ENCODE peak calls at places on chromosomes 13 and 19, in nine cellular contexts. One of them, this sample, is unnamed.

GRCh38 chr13:102724923-102725322 is 30.1 kb upstream of the METTL21C start:
- DNase-seq in H54: no peak
- DNase-seq in foreskin keratinocyte: peak
- DNase-seq in HCEC 1CT: peak
- DNase-seq in dorsolateral prefrontal cortex: no peak
- DNase-seq in AG04449: peak
- DNase-seq in Calu3: peak
- DNase-seq in stomach: no peak
- DNase-seq in left ventricle myocardium superior: no peak
- DNase-seq in this sample: no peak

GRCh38 chr13:80558074-80558473 is 217.1 kb upstream of the SPRY2 start:
- DNase-seq in stomach: no peak
- DNase-seq in dorsolateral prefrontal cortex: no peak
- DNase-seq in AG04449: no peak
- DNase-seq in Calu3: no peak
- DNase-seq in HCEC 1CT: no peak
- DNase-seq in foreskin keratinocyte: no peak
- DNase-seq in H54: no peak
- DNase-seq in left ventricle myocardium superior: no peak
- DNase-seq in this sample: peak

GRCh38 chr19:33798701-33799111 is 2.0 kb downstream of the KCTD15 start:
- DNase-seq in H54: no peak
- DNase-seq in foreskin keratinocyte: peak
- DNase-seq in left ventricle myocardium superior: no peak
- DNase-seq in HCEC 1CT: no peak
- DNase-seq in AG04449: no peak
- DNase-seq in dorsolateral prefrontal cortex: no peak
- DNase-seq in stomach: no peak
- DNase-seq in Calu3: no peak
- DNase-seq in this sample: no peak

GRCh38 chr19:38583219-38583984 is 34.4 kb downstream of the MAP4K1 start:
- DNase-seq in HCEC 1CT: no peak
- DNase-seq in Calu3: no peak
- DNase-seq in H54: no peak
- DNase-seq in left ventricle myocardium superior: no peak
- DNase-seq in dorsolateral prefrontal cortex: no peak
- DNase-seq in AG04449: no peak
- DNase-seq in stomach: no peak
- DNase-seq in foreskin keratinocyte: no peak
- DNase-seq in this sample: no peak

GRCh38 chr13:94411747-94412146 is 67.7 kb downstream of the DCT start:
- DNase-seq in stomach: no peak
- DNase-seq in dorsolateral prefrontal cortex: no peak
- DNase-seq in foreskin keratinocyte: no peak
- DNase-seq in Calu3: no peak
- DNase-seq in H54: no peak
- DNase-seq in left ventricle myocardium superior: no peak
- DNase-seq in AG04449: no peak
- DNase-seq in HCEC 1CT: no peak
- DNase-seq in this sample: no peak

GRCh38 chr13:113393572-113394503 is 29.9 kb upstream of the GRTP1 start:
- DNase-seq in left ventricle myocardium superior: peak
- DNase-seq in H54: peak
- DNase-seq in stomach: peak
- DNase-seq in HCEC 1CT: peak
- DNase-seq in foreskin keratinocyte: peak
- DNase-seq in AG04449: no peak
- DNase-seq in Calu3: peak
- DNase-seq in dorsolateral prefrontal cortex: peak
- DNase-seq in this sample: peak

GRCh38 chr13:99119686-99120085 is 81.0 kb upstream of the UBAC2 start:
- DNase-seq in stomach: no peak
- DNase-seq in dorsolateral prefrontal cortex: no peak
- DNase-seq in H54: no peak
- DNase-seq in left ventricle myocardium superior: no peak
- DNase-seq in foreskin keratinocyte: peak
- DNase-seq in Calu3: no peak
- DNase-seq in AG04449: no peak
- DNase-seq in HCEC 1CT: no peak
- DNase-seq in this sample: no peak

GRCh38 chr19:56111601-56112312 is 9.3 kb downstream of the ZNF787 start:
- DNase-seq in dorsolateral prefrontal cortex: peak
- DNase-seq in HCEC 1CT: no peak
- DNase-seq in Calu3: peak
- DNase-seq in left ventricle myocardium superior: peak
- DNase-seq in stomach: peak
- DNase-seq in foreskin keratinocyte: no peak
- DNase-seq in H54: no peak
- DNase-seq in AG04449: no peak
- DNase-seq in this sample: peak

GRCh38 chr19:41860419-41861097 is 503 bp downstream of the RPS19 start:
- DNase-seq in AG04449: no peak
- DNase-seq in foreskin keratinocyte: peak
- DNase-seq in dorsolateral prefrontal cortex: no peak
- DNase-seq in HCEC 1CT: no peak
- DNase-seq in Calu3: no peak
- DNase-seq in stomach: no peak
- DNase-seq in left ventricle myocardium superior: peak
- DNase-seq in H54: no peak
- DNase-seq in this sample: no peak

GRCh38 chr19:917323-918151 is at the start of gene KISS1R:
- DNase-seq in left ventricle myocardium superior: no peak
- DNase-seq in Calu3: peak
- DNase-seq in stomach: peak
- DNase-seq in AG04449: no peak
- DNase-seq in dorsolateral prefrontal cortex: no peak
- DNase-seq in HCEC 1CT: no peak
- DNase-seq in foreskin keratinocyte: no peak
- DNase-seq in H54: no peak
- DNase-seq in this sample: peak

GRCh38 chr13:21175656-21176194 is 627 bp downstream of the SKA3 start:
- DNase-seq in H54: no peak
- DNase-seq in HCEC 1CT: peak
- DNase-seq in foreskin keratinocyte: no peak
- DNase-seq in AG04449: no peak
- DNase-seq in stomach: no peak
- DNase-seq in left ventricle myocardium superior: no peak
- DNase-seq in Calu3: no peak
- DNase-seq in dorsolateral prefrontal cortex: no peak
- DNase-seq in this sample: no peak

GRCh38 chr19:41575998-41576397 is at the start of gene CEACAM21:
- DNase-seq in H54: no peak
- DNase-seq in foreskin keratinocyte: no peak
- DNase-seq in HCEC 1CT: no peak
- DNase-seq in dorsolateral prefrontal cortex: no peak
- DNase-seq in Calu3: peak
- DNase-seq in stomach: peak
- DNase-seq in left ventricle myocardium superior: peak
- DNase-seq in AG04449: no peak
- DNase-seq in this sample: peak

GRCh38 chr19:41456342-41456918 is 13.5 kb downstream of the ERICH4 start:
- DNase-seq in H54: no peak
- DNase-seq in AG04449: no peak
- DNase-seq in left ventricle myocardium superior: no peak
- DNase-seq in foreskin keratinocyte: no peak
- DNase-seq in HCEC 1CT: peak
- DNase-seq in dorsolateral prefrontal cortex: no peak
- DNase-seq in stomach: no peak
- DNase-seq in Calu3: no peak
- DNase-seq in this sample: peak

GRCh38 chr13:31909889-31910551 is 121.6 kb upstream of the FRY start:
- DNase-seq in AG04449: no peak
- DNase-seq in stomach: peak
- DNase-seq in H54: peak
- DNase-seq in HCEC 1CT: peak
- DNase-seq in left ventricle myocardium superior: peak
- DNase-seq in dorsolateral prefrontal cortex: peak
- DNase-seq in foreskin keratinocyte: peak
- DNase-seq in Calu3: peak
- DNase-seq in this sample: peak

GRCh38 chr19:19539738-19540703 is 2.0 kb downstream of the CILP2 start:
- DNase-seq in H54: no peak
- DNase-seq in foreskin keratinocyte: peak
- DNase-seq in Calu3: no peak
- DNase-seq in AG04449: no peak
- DNase-seq in HCEC 1CT: no peak
- DNase-seq in dorsolateral prefrontal cortex: no peak
- DNase-seq in left ventricle myocardium superior: peak
- DNase-seq in stomach: peak
- DNase-seq in this sample: no peak

GRCh38 chr19:45442927-45443461 is 19.3 kb upstream of the ERCC1 start:
- DNase-seq in foreskin keratinocyte: peak
- DNase-seq in HCEC 1CT: no peak
- DNase-seq in left ventricle myocardium superior: peak
- DNase-seq in stomach: peak
- DNase-seq in H54: no peak
- DNase-seq in AG04449: no peak
- DNase-seq in Calu3: peak
- DNase-seq in dorsolateral prefrontal cortex: no peak
- DNase-seq in this sample: peak

GRCh38 chr19:3683405-3683865 is 16.8 kb downstream of the PIP5K1C start:
- DNase-seq in left ventricle myocardium superior: peak
- DNase-seq in Calu3: no peak
- DNase-seq in HCEC 1CT: no peak
- DNase-seq in H54: no peak
- DNase-seq in AG04449: no peak
- DNase-seq in dorsolateral prefrontal cortex: no peak
- DNase-seq in stomach: no peak
- DNase-seq in foreskin keratinocyte: peak
- DNase-seq in this sample: no peak

GRCh38 chr13:29925457-29925856 is 75.0 kb upstream of the UBL3 start:
- DNase-seq in H54: no peak
- DNase-seq in stomach: peak
- DNase-seq in AG04449: no peak
- DNase-seq in foreskin keratinocyte: peak
- DNase-seq in dorsolateral prefrontal cortex: no peak
- DNase-seq in left ventricle myocardium superior: peak
- DNase-seq in Calu3: peak
- DNase-seq in HCEC 1CT: peak
- DNase-seq in this sample: peak

GRCh38 chr19:44905437-44906160 is at the start of gene APOE:
- DNase-seq in Calu3: no peak
- DNase-seq in stomach: no peak
- DNase-seq in HCEC 1CT: no peak
- DNase-seq in H54: no peak
- DNase-seq in left ventricle myocardium superior: no peak
- DNase-seq in foreskin keratinocyte: peak
- DNase-seq in AG04449: no peak
- DNase-seq in dorsolateral prefrontal cortex: peak
- DNase-seq in this sample: peak

This sample was measured in adrenal gland.